ENCODE peak calls at places on chromosomes 13 and 19, in seven cellular contexts. R, D, C, X, W, T and A are unnamed samples.

GRCh38 chr19:48321372-48321621 is 4.1 kb upstream of the EMP3 start:
- DNase-seq in R (peak), D (peak), C (peak), X (peak), W (peak), T (peak), A (peak)

GRCh38 chr19:52007436-52007804 is 591 bp downstream of the ZNF615 start:
- DNase-seq in R (peak), D (no peak), C (peak), X (no peak), W (no peak), T (no peak), A (peak)

GRCh38 chr13:98503175-98504028 is 73.5 kb downstream of the STK24 start:
- DNase-seq in R (no peak), D (no peak), C (peak), X (no peak), W (no peak), T (no peak), A (no peak)

GRCh38 chr13:111917901-111918300 is 149.0 kb upstream of the SOX1 start:
- DNase-seq in R (no peak), D (no peak), C (no peak), X (no peak), W (no peak), T (no peak), A (no peak)

GRCh38 chr13:45341799-45342584 is 1.0 kb upstream of the TPT1 start:
- DNase-seq in R (no peak), D (no peak), C (peak), X (no peak), W (peak), T (no peak), A (no peak)

GRCh38 chr19:6811906-6812305 is 39.4 kb downstream of the VAV1 start:
- DNase-seq in R (no peak), D (no peak), C (peak), X (peak), W (peak), T (peak), A (peak)

GRCh38 chr13:66940113-66940512 is 290.0 kb downstream of the PCDH9 start:
- DNase-seq in R (no peak), D (no peak), C (no peak), X (no peak), W (no peak), T (no peak), A (no peak)

GRCh38 chr19:46447006-46447405 is 18.3 kb upstream of the PNMA8C start:
- DNase-seq in R (no peak), D (no peak), C (no peak), X (no peak), W (no peak), T (peak), A (no peak)

GRCh38 chr13:113726961-113727411 is 32.0 kb upstream of the TMEM255B start:
- DNase-seq in R (no peak), D (peak), C (peak), X (no peak), W (peak), T (no peak), A (no peak)

GRCh38 chr13:77136902-77137420 is 110.0 kb upstream of the FBXL3 start:
- DNase-seq in R (no peak), D (no peak), C (peak), X (no peak), W (no peak), T (no peak), A (peak)

GRCh38 chr19:6963937-6964336 is 57.3 kb downstream of the MBD3L2B start:
- DNase-seq in R (no peak), D (peak), C (no peak), X (peak), W (peak), T (peak), A (peak)

GRCh38 chr13:20825476-20825875 is 51.7 kb upstream of the EEF1AKMT1 start:
- DNase-seq in R (no peak), D (peak), C (peak), X (no peak), W (no peak), T (peak), A (no peak)

GRCh38 chr19:11102944-11103343 is 13.7 kb downstream of the LDLR start:
- DNase-seq in R (no peak), D (no peak), C (no peak), X (no peak), W (no peak), T (no peak), A (no peak)

GRCh38 chr19:38413416-38413815 is 10.5 kb downstream of the FAM98C start:
- DNase-seq in R (no peak), D (no peak), C (no peak), X (no peak), W (no peak), T (no peak), A (no peak)

GRCh38 chr13:96200810-96201209 is 110.9 kb downstream of the HS6ST3 start:
- DNase-seq in R (no peak), D (no peak), C (no peak), X (no peak), W (no peak), T (no peak), A (no peak)

GRCh38 chr19:44657211-44657921 is 13.7 kb downstream of the PVR start:
- DNase-seq in R (peak), D (peak), C (peak), X (no peak), W (peak), T (peak), A (peak)

GRCh38 chr13:32549788-32550187 is 11.2 kb upstream of the N4BP2L2 start:
- DNase-seq in R (no peak), D (no peak), C (no peak), X (no peak), W (no peak), T (no peak), A (no peak)

GRCh38 chr13:50529154-50529882 is 314.2 kb downstream of the DLEU7 start:
- DNase-seq in R (no peak), D (no peak), C (peak), X (peak), W (peak), T (no peak), A (no peak)

DNA sequence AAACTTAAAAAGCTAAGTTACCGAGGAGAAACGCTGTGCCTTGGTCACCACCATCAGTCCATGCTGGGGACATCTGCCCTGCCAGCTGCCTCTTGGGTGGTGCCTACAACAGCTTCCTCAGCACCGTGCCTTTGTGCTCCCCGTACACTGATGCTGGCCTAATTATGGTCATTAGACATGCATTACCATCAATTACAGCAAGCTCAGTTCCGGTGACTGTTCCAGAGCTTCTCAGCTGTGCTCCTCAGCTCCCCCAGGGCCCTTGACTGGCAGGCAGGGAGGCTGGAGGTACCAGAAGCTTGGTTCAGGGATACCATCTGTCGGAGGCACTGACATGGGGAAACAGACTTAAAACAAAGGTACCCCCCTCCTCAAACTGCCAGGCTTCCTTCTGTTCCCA is 40.2 kb downstream of the CILP2 start:
- DNase-seq in R (no peak), D (no peak), C (no peak), X (no peak), W (no peak), T (no peak), A (no peak)
- TF ChIP-seq EZH2phosphoT487 in R (no peak), D (no peak), C (no peak), X (no peak), W (no peak), T (no peak), A (no peak)

GRCh38 chr19:5282926-5283325 is 57.7 kb downstream of the PTPRS start:
- DNase-seq in R (no peak), D (no peak), C (no peak), X (no peak), W (no peak), T (no peak), A (no peak)
- TF ChIP-seq EZH2phosphoT487 in R (no peak), D (no peak), C (no peak), X (no peak), W (no peak), T (no peak), A (no peak)

DNA sequence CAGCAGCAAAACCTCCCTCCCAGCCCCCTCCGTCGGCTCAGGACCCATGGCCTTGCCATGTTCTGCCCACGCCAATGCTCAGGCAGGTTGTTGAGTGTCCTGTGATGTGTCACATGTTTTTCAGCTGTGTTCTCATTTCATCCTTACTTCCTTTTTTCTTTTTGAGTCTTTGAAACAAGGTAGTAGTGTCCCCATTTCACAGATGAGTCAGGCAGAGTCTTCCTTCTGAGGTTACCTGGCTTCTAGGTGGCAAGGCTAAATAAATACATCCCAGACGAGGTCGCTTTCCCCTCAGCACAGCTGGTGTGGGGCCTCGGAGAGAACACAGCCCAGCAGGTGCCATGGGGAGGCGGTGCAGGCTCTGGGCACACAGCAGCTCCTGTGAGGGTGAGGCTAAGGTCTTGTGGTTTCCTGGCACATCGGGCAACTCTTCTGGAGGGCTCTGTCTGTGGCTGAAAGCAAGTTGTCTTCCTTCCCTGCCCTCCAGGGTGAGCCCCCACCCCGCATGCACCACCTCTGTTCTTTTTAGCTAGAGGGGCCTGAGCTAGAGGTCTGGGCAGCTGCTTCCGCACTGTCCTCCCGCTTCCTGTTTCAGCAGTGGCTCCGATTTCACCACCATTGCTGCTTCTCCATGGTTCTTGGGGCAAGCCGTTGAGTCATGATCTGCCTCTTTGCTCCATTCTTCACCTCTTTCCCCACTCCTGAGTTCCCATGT is 15.1 kb downstream of the PRAM1 start:
- DNase-seq in R (no peak), D (no peak), C (no peak), X (no peak), W (no peak), T (no peak), A (no peak)
- TF ChIP-seq EZH2phosphoT487 in R (no peak), D (no peak), C (no peak), X (no peak), W (no peak), T (no peak), A (no peak)

GRCh38 chr13:105406551-105406950 is 1128.9 kb downstream of the EFNB2 start:
- DNase-seq in R (no peak), D (no peak), C (no peak), X (no peak), W (no peak), T (no peak), A (no peak)
- TF ChIP-seq EZH2phosphoT487 in R (no peak), D (no peak), C (no peak), X (no peak), W (no peak), T (no peak), A (no peak)

GRCh38 chr19:13398780-13399726 is 107.2 kb downstream of the CACNA1A start:
- DNase-seq in R (no peak), D (no peak), C (peak), X (peak), W (peak), T (no peak), A (no peak)
- TF ChIP-seq EZH2phosphoT487 in R (no peak), D (no peak), C (no peak), X (no peak), W (no peak), T (no peak), A (no peak)

DNA sequence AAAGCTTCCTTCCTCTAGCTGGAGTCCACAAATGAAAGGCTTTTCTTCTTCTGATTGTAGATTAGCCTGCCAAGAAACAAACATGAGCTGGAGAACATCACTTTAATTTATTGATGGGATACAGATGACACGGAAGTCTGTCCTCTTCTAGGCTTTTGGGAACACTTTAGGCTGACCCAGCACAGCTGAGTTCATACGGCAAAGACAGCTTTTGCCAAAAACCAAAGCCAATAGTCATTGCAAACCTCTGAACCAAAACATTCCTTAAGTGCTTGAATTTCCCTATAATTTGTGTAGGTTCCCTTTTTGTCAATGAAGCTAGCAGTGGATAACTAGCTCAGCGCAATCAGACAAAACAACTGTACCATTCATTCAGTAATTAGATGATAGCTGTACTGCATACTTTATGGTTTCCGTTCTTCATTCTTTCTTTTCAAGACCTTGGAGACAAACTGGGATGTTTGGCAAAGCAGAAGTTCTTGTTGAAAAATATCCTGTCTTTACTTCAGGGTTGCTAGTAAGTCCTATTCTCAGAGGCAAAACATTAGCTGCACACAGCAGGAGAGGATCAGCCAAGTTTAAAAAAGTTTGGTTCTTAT is 95.7 kb upstream of the SPRY2 start:
- DNase-seq in R (no peak), D (no peak), C (no peak), X (no peak), W (no peak), T (no peak), A (no peak)
- TF ChIP-seq EZH2phosphoT487 in R (no peak), D (no peak), C (no peak), X (no peak), W (no peak), T (no peak), A (no peak)

DNA sequence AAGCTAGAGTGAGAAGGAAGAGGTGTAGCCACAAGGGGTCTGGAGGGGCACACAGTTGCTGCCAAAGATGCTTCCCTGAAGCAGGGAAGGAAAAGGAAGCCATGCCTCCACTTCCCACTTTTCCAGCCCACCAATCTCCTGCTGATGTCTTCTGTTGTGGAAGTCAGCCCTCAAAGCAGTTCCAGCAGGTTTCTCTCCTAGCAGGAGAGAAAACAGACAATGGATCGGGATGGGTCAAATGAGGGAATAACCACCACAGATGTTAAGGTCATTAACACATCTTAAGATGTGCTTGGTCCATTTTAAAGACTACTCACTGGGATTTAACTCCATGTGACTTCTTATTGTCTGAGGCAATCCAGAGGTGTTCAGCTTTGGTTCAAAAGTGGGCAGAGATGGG is 284.1 kb upstream of the SOX21 start:
- DNase-seq in R (no peak), D (no peak), C (no peak), X (no peak), W (no peak), T (no peak), A (no peak)
- TF ChIP-seq EZH2phosphoT487 in R (no peak), D (no peak), C (no peak), X (no peak), W (no peak), T (no peak), A (no peak)